ENCODE peak calls at places on chromosomes 2 and 18, in ten cellular contexts. One of them, this sample, is unnamed.

GRCh38 chr2:223590964-223591363 is 11.2 kb downstream of the SCG2 start:
- DNase-seq in Panc1: no peak
- DNase-seq in choroid plexus epithelial cell: peak; percentile 91
- DNase-seq in H9: no peak
- DNase-seq in nephron progenitor cell: no peak
- DNase-seq in DND-41: no peak
- DNase-seq in foreskin keratinocyte: no peak
- DNase-seq in cardiac muscle cell: no peak
- DNase-seq in astrocyte of the spinal cord: peak; percentile 88
- DNase-seq in adrenal gland: no peak
- DNase-seq in this sample: peak; percentile 25

GRCh38 chr2:178105566-178105965 is 6.7 kb upstream of the RBM45 start:
- DNase-seq in Panc1: no peak
- DNase-seq in choroid plexus epithelial cell: no peak
- DNase-seq in H9: no peak
- DNase-seq in nephron progenitor cell: no peak
- DNase-seq in DND-41: no peak
- DNase-seq in foreskin keratinocyte: no peak
- DNase-seq in cardiac muscle cell: no peak
- DNase-seq in astrocyte of the spinal cord: no peak
- DNase-seq in adrenal gland: no peak
- DNase-seq in this sample: no peak

GRCh38 chr2:179440642-179441251 is 176.1 kb upstream of the SESTD1 start:
- DNase-seq in Panc1: no peak
- DNase-seq in choroid plexus epithelial cell: peak; percentile 71
- DNase-seq in H9: no peak
- DNase-seq in nephron progenitor cell: no peak
- DNase-seq in DND-41: peak; percentile 8
- DNase-seq in foreskin keratinocyte: no peak
- DNase-seq in cardiac muscle cell: no peak
- DNase-seq in astrocyte of the spinal cord: peak; percentile 52
- DNase-seq in adrenal gland: no peak
- DNase-seq in this sample: peak; percentile 65

GRCh38 chr2:125652260-125652659 is 1003.7 kb upstream of the GYPC start:
- DNase-seq in Panc1: no peak
- DNase-seq in choroid plexus epithelial cell: no peak
- DNase-seq in H9: no peak
- DNase-seq in nephron progenitor cell: no peak
- DNase-seq in DND-41: no peak
- DNase-seq in foreskin keratinocyte: no peak
- DNase-seq in cardiac muscle cell: no peak
- DNase-seq in astrocyte of the spinal cord: no peak
- DNase-seq in adrenal gland: no peak
- DNase-seq in this sample: no peak

GRCh38 chr2:237590272-237591020 is at the start of gene RAB17:
- DNase-seq in Panc1: no peak
- DNase-seq in choroid plexus epithelial cell: no peak
- DNase-seq in H9: peak; percentile 87
- DNase-seq in nephron progenitor cell: no peak
- DNase-seq in DND-41: no peak
- DNase-seq in foreskin keratinocyte: peak; percentile 39
- DNase-seq in cardiac muscle cell: no peak
- DNase-seq in astrocyte of the spinal cord: peak; percentile 36
- DNase-seq in adrenal gland: no peak
- DNase-seq in this sample: peak; percentile 46

GRCh38 chr18:34592961-34593382 is 117.1 kb upstream of the DTNA start:
- DNase-seq in Panc1: no peak
- DNase-seq in choroid plexus epithelial cell: peak; percentile 84
- DNase-seq in H9: peak; percentile 51
- DNase-seq in nephron progenitor cell: peak; percentile 47
- DNase-seq in DND-41: no peak
- DNase-seq in foreskin keratinocyte: peak; percentile 23
- DNase-seq in cardiac muscle cell: peak; percentile 88
- DNase-seq in astrocyte of the spinal cord: peak; percentile 85
- DNase-seq in adrenal gland: peak; percentile 76
- DNase-seq in this sample: peak; percentile 65

GRCh38 chr2:17791121-17791902 is 24.9 kb upstream of the MSGN1 start:
- DNase-seq in Panc1: no peak
- DNase-seq in choroid plexus epithelial cell: peak; percentile 82
- DNase-seq in H9: no peak
- DNase-seq in nephron progenitor cell: no peak
- DNase-seq in DND-41: no peak
- DNase-seq in foreskin keratinocyte: no peak
- DNase-seq in cardiac muscle cell: no peak
- DNase-seq in astrocyte of the spinal cord: peak; percentile 61
- DNase-seq in adrenal gland: no peak
- DNase-seq in this sample: peak; percentile 84

GRCh38 chr18:61669320-61669719 is 223.5 kb downstream of the RNF152 start:
- DNase-seq in Panc1: no peak
- DNase-seq in choroid plexus epithelial cell: peak; percentile 48
- DNase-seq in H9: no peak
- DNase-seq in nephron progenitor cell: no peak
- DNase-seq in DND-41: no peak
- DNase-seq in foreskin keratinocyte: no peak
- DNase-seq in cardiac muscle cell: no peak
- DNase-seq in astrocyte of the spinal cord: peak; percentile 56
- DNase-seq in adrenal gland: no peak
- DNase-seq in this sample: peak; percentile 7

GRCh38 chr2:121902171-121902591 is 146.7 kb downstream of the TSN start:
- DNase-seq in Panc1: no peak
- DNase-seq in choroid plexus epithelial cell: no peak
- DNase-seq in H9: peak; percentile 67
- DNase-seq in nephron progenitor cell: no peak
- DNase-seq in DND-41: no peak
- DNase-seq in foreskin keratinocyte: no peak
- DNase-seq in cardiac muscle cell: no peak
- DNase-seq in astrocyte of the spinal cord: no peak
- DNase-seq in adrenal gland: no peak
- DNase-seq in this sample: peak; percentile 54

GRCh38 chr2:121895723-121896571 is 140.5 kb downstream of the TSN start:
- DNase-seq in Panc1: no peak
- DNase-seq in choroid plexus epithelial cell: no peak
- DNase-seq in H9: no peak
- DNase-seq in nephron progenitor cell: no peak
- DNase-seq in DND-41: no peak
- DNase-seq in foreskin keratinocyte: no peak
- DNase-seq in cardiac muscle cell: no peak
- DNase-seq in astrocyte of the spinal cord: no peak
- DNase-seq in adrenal gland: no peak
- DNase-seq in this sample: no peak

GRCh38 chr2:121898483-121898882 is 143.0 kb downstream of the TSN start:
- DNase-seq in Panc1: no peak
- DNase-seq in choroid plexus epithelial cell: peak; percentile 32
- DNase-seq in H9: no peak
- DNase-seq in nephron progenitor cell: no peak
- DNase-seq in DND-41: no peak
- DNase-seq in foreskin keratinocyte: no peak
- DNase-seq in cardiac muscle cell: no peak
- DNase-seq in astrocyte of the spinal cord: peak; percentile 18
- DNase-seq in adrenal gland: no peak
- DNase-seq in this sample: peak; percentile 75

GRCh38 chr2:121900391-121900790 is 144.9 kb downstream of the TSN start:
- DNase-seq in Panc1: no peak
- DNase-seq in choroid plexus epithelial cell: no peak
- DNase-seq in H9: peak; percentile 10
- DNase-seq in nephron progenitor cell: no peak
- DNase-seq in DND-41: no peak
- DNase-seq in foreskin keratinocyte: no peak
- DNase-seq in cardiac muscle cell: no peak
- DNase-seq in astrocyte of the spinal cord: no peak
- DNase-seq in adrenal gland: no peak
- DNase-seq in this sample: no peak

DNA sequence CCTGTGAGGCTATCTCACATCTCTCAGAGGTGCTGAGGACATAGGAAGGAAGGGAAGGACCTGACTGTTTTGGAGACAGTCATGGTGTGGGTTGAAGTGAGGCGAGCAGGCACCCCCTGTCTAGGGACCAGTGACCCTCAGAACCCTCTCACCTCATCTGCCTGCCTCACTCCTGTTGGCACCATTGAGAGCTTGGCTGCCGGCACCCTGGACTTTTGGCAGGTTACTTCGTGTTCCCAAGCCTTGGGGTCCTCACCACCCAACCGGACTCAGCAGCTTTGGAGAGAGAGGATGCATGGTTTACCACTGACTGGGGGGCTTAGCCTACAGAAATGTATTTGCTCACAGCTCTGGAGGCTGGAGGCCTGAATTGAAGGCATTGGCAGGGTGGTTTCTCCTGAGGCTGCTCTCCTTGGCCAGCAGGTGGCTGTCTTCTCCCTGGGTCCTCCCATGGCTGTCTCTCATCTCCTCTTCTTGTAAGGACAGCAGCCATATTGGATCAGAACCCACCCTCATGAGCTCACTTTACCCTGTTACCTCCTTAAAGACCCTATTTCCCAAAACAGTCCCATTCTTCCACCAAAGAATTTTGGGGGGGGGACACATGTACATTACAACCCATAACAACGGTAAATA is 142.0 kb downstream of the TSN start:
- DNase-seq in Panc1: no peak
- DNase-seq in choroid plexus epithelial cell: peak; percentile 47
- DNase-seq in H9: peak; percentile 63
- DNase-seq in nephron progenitor cell: peak; percentile 19
- DNase-seq in DND-41: peak; percentile 30
- DNase-seq in foreskin keratinocyte: no peak
- DNase-seq in cardiac muscle cell: peak; percentile 22
- DNase-seq in astrocyte of the spinal cord: no peak
- DNase-seq in adrenal gland: no peak
- DNase-seq in this sample: peak; percentile 57
- TF ChIP-seq CTCF in Panc1: peak; percentile 82
- TF ChIP-seq CTCF in choroid plexus epithelial cell: peak; percentile 57
- TF ChIP-seq CTCF in H9: peak; percentile 60
- TF ChIP-seq CTCF in nephron progenitor cell: peak; percentile 44
- TF ChIP-seq CTCF in DND-41: peak; percentile 67
- TF ChIP-seq CTCF in foreskin keratinocyte: peak; percentile 55
- TF ChIP-seq CTCF in cardiac muscle cell: peak; percentile 65
- TF ChIP-seq CTCF in astrocyte of the spinal cord: peak; percentile 51
- TF ChIP-seq CTCF in adrenal gland: no peak
- TF ChIP-seq CTCF in this sample: peak; percentile 61

GRCh38 chr2:74954500-74954874 is 4.0 kb upstream of the POLE4 start:
- DNase-seq in Panc1: no peak
- DNase-seq in choroid plexus epithelial cell: no peak
- DNase-seq in H9: no peak
- DNase-seq in nephron progenitor cell: no peak
- DNase-seq in DND-41: no peak
- DNase-seq in foreskin keratinocyte: no peak
- DNase-seq in cardiac muscle cell: no peak
- DNase-seq in astrocyte of the spinal cord: no peak
- DNase-seq in adrenal gland: peak; percentile 23
- DNase-seq in this sample: no peak

GRCh38 chr2:74957886-74958276 is 562 bp upstream of the POLE4 start:
- DNase-seq in Panc1: no peak
- DNase-seq in choroid plexus epithelial cell: peak; percentile 41
- DNase-seq in H9: no peak
- DNase-seq in nephron progenitor cell: no peak
- DNase-seq in DND-41: no peak
- DNase-seq in foreskin keratinocyte: no peak
- DNase-seq in cardiac muscle cell: no peak
- DNase-seq in astrocyte of the spinal cord: no peak
- DNase-seq in adrenal gland: no peak
- DNase-seq in this sample: no peak

GRCh38 chr2:74953796-74954499 is 4.5 kb upstream of the POLE4 start:
- DNase-seq in Panc1: no peak
- DNase-seq in choroid plexus epithelial cell: no peak
- DNase-seq in H9: no peak
- DNase-seq in nephron progenitor cell: no peak
- DNase-seq in DND-41: no peak
- DNase-seq in foreskin keratinocyte: no peak
- DNase-seq in cardiac muscle cell: no peak
- DNase-seq in astrocyte of the spinal cord: no peak
- DNase-seq in adrenal gland: no peak
- DNase-seq in this sample: no peak

GRCh38 chr2:74959106-74959751 is 786 bp downstream of the POLE4 start:
- DNase-seq in Panc1: no peak
- DNase-seq in choroid plexus epithelial cell: no peak
- DNase-seq in H9: no peak
- DNase-seq in nephron progenitor cell: no peak
- DNase-seq in DND-41: peak; percentile 8
- DNase-seq in foreskin keratinocyte: no peak
- DNase-seq in cardiac muscle cell: no peak
- DNase-seq in astrocyte of the spinal cord: no peak
- DNase-seq in adrenal gland: no peak
- DNase-seq in this sample: no peak

DNA sequence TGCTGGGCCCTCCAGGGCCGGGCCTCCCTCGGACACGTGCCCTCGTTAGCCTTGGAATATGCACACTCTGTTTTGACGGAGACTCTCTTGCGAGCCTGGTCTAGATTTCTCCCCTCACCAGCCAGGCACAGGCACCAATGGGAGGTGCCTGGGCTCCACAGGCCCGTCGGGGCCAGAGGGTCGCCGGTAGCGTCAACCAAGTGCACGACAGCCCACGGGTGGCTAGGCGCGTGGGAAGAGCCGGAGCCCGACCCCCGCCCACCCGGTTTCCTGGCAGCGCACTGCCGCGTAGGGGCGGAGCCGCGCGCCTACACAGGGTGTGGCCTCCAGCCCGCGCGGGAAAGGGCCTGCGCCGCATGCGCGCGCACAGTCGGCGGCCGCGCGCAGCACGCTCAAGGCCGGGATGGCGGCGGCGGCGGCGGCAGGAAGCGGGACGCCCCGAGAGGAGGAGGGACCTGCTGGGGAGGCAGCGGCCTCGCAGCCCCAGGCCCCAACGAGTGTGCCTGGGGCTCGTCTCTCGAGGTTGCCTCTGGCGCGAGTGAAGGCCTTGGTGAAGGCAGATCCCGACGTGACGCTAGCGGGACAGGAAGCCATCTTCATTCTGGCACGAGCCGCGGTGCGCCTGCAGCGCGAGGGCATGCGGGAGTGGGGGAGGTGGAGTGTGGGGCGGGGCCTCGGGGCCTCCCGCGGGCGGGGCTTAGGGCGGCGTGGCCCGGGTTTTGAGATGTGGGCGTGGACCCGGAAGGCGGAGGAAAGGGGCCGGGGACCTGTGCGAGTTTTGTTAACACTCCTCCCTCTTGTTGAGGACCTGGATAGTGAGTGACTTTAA is at the start of gene POLE4:
- DNase-seq in Panc1: peak; percentile 54
- DNase-seq in choroid plexus epithelial cell: peak; percentile 88
- DNase-seq in H9: peak; percentile 90
- DNase-seq in nephron progenitor cell: peak; percentile 85
- DNase-seq in DND-41: peak; percentile 95
- DNase-seq in foreskin keratinocyte: peak; percentile 73
- DNase-seq in cardiac muscle cell: peak; percentile 87
- DNase-seq in astrocyte of the spinal cord: peak; percentile 91
- DNase-seq in adrenal gland: peak; percentile 92
- DNase-seq in this sample: peak; percentile 88
- TF ChIP-seq CTCF in Panc1: no peak
- TF ChIP-seq CTCF in choroid plexus epithelial cell: no peak
- TF ChIP-seq CTCF in H9: no peak
- TF ChIP-seq CTCF in nephron progenitor cell: no peak
- TF ChIP-seq CTCF in DND-41: no peak
- TF ChIP-seq CTCF in foreskin keratinocyte: peak; percentile 34
- TF ChIP-seq CTCF in cardiac muscle cell: no peak
- TF ChIP-seq CTCF in astrocyte of the spinal cord: no peak
- TF ChIP-seq CTCF in adrenal gland: no peak
- TF ChIP-seq CTCF in this sample: no peak

DNA sequence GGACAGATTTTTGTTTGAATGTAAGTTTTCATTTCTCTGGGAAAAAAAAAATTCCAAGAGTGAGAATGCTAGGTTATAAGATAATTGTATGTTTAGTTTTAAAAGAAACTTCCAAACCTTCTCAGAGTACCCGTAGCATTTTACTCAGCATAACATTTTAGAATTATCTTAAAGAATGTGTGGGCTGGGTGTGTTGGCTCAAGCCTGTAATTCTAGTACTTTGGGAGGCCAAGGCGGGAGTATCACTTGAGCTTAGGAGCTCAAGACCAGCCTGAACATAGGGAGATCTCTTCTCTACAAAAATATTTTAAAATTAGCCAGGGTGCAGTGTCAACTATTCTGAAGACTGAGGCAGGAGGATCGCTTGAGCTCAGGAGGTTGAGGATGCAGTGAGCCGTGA is 57.4 kb upstream of the RMP24 start:
- DNase-seq in Panc1: no peak
- DNase-seq in choroid plexus epithelial cell: no peak
- DNase-seq in H9: no peak
- DNase-seq in nephron progenitor cell: no peak
- DNase-seq in DND-41: no peak
- DNase-seq in foreskin keratinocyte: no peak
- DNase-seq in cardiac muscle cell: no peak
- DNase-seq in astrocyte of the spinal cord: no peak
- DNase-seq in adrenal gland: no peak
- DNase-seq in this sample: no peak
- TF ChIP-seq CTCF in Panc1: no peak
- TF ChIP-seq CTCF in choroid plexus epithelial cell: no peak
- TF ChIP-seq CTCF in H9: no peak
- TF ChIP-seq CTCF in nephron progenitor cell: no peak
- TF ChIP-seq CTCF in DND-41: no peak
- TF ChIP-seq CTCF in foreskin keratinocyte: no peak
- TF ChIP-seq CTCF in cardiac muscle cell: no peak
- TF ChIP-seq CTCF in astrocyte of the spinal cord: no peak
- TF ChIP-seq CTCF in adrenal gland: no peak
- TF ChIP-seq CTCF in this sample: no peak

GRCh38 chr18:52345428-52345827 is 5.4 kb downstream of the DCC start:
- DNase-seq in Panc1: no peak
- DNase-seq in choroid plexus epithelial cell: no peak
- DNase-seq in H9: no peak
- DNase-seq in nephron progenitor cell: no peak
- DNase-seq in DND-41: no peak
- DNase-seq in foreskin keratinocyte: no peak
- DNase-seq in cardiac muscle cell: no peak
- DNase-seq in astrocyte of the spinal cord: no peak
- DNase-seq in adrenal gland: no peak
- DNase-seq in this sample: no peak

GRCh38 chr18:52341617-52342381 is 1.8 kb downstream of the DCC start:
- DNase-seq in Panc1: no peak
- DNase-seq in choroid plexus epithelial cell: peak; percentile 32
- DNase-seq in H9: peak; percentile 58
- DNase-seq in nephron progenitor cell: peak; percentile 62
- DNase-seq in DND-41: no peak
- DNase-seq in foreskin keratinocyte: peak; percentile 2
- DNase-seq in cardiac muscle cell: peak; percentile 54
- DNase-seq in astrocyte of the spinal cord: peak; percentile 41
- DNase-seq in adrenal gland: no peak
- DNase-seq in this sample: peak; percentile 10

GRCh38 chr18:52343731-52344340 is 3.8 kb downstream of the DCC start:
- DNase-seq in Panc1: no peak
- DNase-seq in choroid plexus epithelial cell: no peak
- DNase-seq in H9: no peak
- DNase-seq in nephron progenitor cell: no peak
- DNase-seq in DND-41: no peak
- DNase-seq in foreskin keratinocyte: no peak
- DNase-seq in cardiac muscle cell: no peak
- DNase-seq in astrocyte of the spinal cord: no peak
- DNase-seq in adrenal gland: no peak
- DNase-seq in this sample: no peak

GRCh38 chr18:52340466-52341378 is 725 bp downstream of the DCC start:
- DNase-seq in Panc1: no peak
- DNase-seq in choroid plexus epithelial cell: peak; percentile 12
- DNase-seq in H9: no peak
- DNase-seq in nephron progenitor cell: peak; percentile 18
- DNase-seq in DND-41: no peak
- DNase-seq in foreskin keratinocyte: no peak
- DNase-seq in cardiac muscle cell: no peak
- DNase-seq in astrocyte of the spinal cord: peak; percentile 23
- DNase-seq in adrenal gland: no peak
- DNase-seq in this sample: peak; percentile 2

DNA sequence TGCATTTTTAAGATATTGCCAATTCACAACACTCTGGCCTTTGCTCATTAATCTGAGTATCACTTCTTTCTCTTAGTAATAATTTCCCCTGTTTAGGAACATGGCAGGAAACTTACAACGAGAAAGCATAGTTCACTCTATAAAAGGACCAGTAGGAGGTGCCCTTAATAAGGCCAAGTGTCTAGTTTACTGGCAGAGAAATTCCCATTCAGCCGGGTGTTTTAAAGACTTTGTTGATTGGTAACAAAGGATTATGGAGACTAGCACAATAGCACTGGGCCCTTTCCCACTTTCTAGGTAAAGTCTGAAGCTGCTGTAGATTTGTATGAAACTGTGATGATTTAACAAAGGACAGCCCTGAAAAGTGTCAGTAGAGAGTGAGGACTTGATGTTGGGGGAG is 3.1 kb downstream of the DCC start:
- DNase-seq in Panc1: no peak
- DNase-seq in choroid plexus epithelial cell: peak; percentile 49
- DNase-seq in H9: no peak
- DNase-seq in nephron progenitor cell: no peak
- DNase-seq in DND-41: no peak
- DNase-seq in foreskin keratinocyte: no peak
- DNase-seq in cardiac muscle cell: peak; percentile 51
- DNase-seq in astrocyte of the spinal cord: peak; percentile 32
- DNase-seq in adrenal gland: no peak
- DNase-seq in this sample: peak; percentile 1
- TF ChIP-seq CTCF in Panc1: no peak
- TF ChIP-seq CTCF in choroid plexus epithelial cell: peak; percentile 46
- TF ChIP-seq CTCF in H9: peak; percentile 61
- TF ChIP-seq CTCF in nephron progenitor cell: peak; percentile 31
- TF ChIP-seq CTCF in DND-41: peak; percentile 11
- TF ChIP-seq CTCF in foreskin keratinocyte: peak; percentile 28
- TF ChIP-seq CTCF in cardiac muscle cell: no peak
- TF ChIP-seq CTCF in astrocyte of the spinal cord: peak; percentile 38
- TF ChIP-seq CTCF in adrenal gland: no peak
- TF ChIP-seq CTCF in this sample: no peak